ENCODE peak calls at places on chromosomes 5 and 9, in four cellular contexts. B, M, E and W are unnamed samples.

GRCh38 chr5:148791334-148791667 is 35.1 kb upstream of the ADRB2 start:
- DNase-seq in B (no peak), M (no peak), E (no peak), W (no peak)

GRCh38 chr9:81082251-81082650 is 607.1 kb downstream of the TLE1 start:
- DNase-seq in B (no peak), M (no peak), E (no peak), W (no peak)

GRCh38 chr5:23466401-23466886 is 41.0 kb upstream of the PRDM9 start:
- DNase-seq in B (no peak), M (no peak), E (no peak), W (no peak)

GRCh38 chr5:110506378-110506777 is 220.1 kb downstream of the TMEM232 start:
- DNase-seq in B (no peak), M (no peak), E (no peak), W (no peak)

GRCh38 chr9:76552751-76553150 is 93.8 kb downstream of the GCNT1 start:
- DNase-seq in B (no peak), M (no peak), E (no peak), W (no peak)

GRCh38 chr9:20022410-20022809 is 233.6 kb upstream of the SLC24A2 start:
- DNase-seq in B (no peak), M (no peak), E (no peak), W (no peak)

GRCh38 chr5:150753863-150754262 is 5.0 kb downstream of the DCTN4 start:
- DNase-seq in B (no peak), M (no peak), E (no peak), W (peak)

GRCh38 chr5:119322312-119322947 is 33.4 kb upstream of the TNFAIP8 start:
- DNase-seq in B (no peak), M (no peak), E (no peak), W (no peak)

GRCh38 chr5:159226451-159226850 is 17.1 kb upstream of the RNF145 start:
- DNase-seq in B (no peak), M (no peak), E (no peak), W (no peak)

GRCh38 chr9:97517331-97518089 is 16.0 kb downstream of the TMOD1 start:
- DNase-seq in B (no peak), M (no peak), E (no peak), W (no peak)

GRCh38 chr5:66888613-66889012 is 292.4 kb downstream of the MAST4 start:
- DNase-seq in B (no peak), M (no peak), E (no peak), W (no peak)

GRCh38 chr9:19294219-19294618 is 63.7 kb downstream of the DENND4C start:
- DNase-seq in B (no peak), M (no peak), E (no peak), W (no peak)

GRCh38 chr5:76337949-76338589 is 65.0 kb upstream of the IQGAP2 start:
- DNase-seq in B (no peak), M (peak), E (peak), W (peak)

GRCh38 chr5:157290156-157290980 is 24.4 kb downstream of the CYFIP2 start:
- DNase-seq in B (no peak), M (no peak), E (no peak), W (no peak)

GRCh38 chr5:32225445-32225844 is 51.3 kb upstream of the GOLPH3 start:
- DNase-seq in B (no peak), M (no peak), E (no peak), W (no peak)

GRCh38 chr5:761854-762685 is 22.5 kb downstream of the ZDHHC11B start:
- DNase-seq in B (no peak), M (no peak), E (peak), W (peak)

GRCh38 chr5:176499273-176499672 is 37.9 kb downstream of the RNF44 start:
- DNase-seq in B (no peak), M (no peak), E (no peak), W (no peak)

GRCh38 chr5:63127054-63127453 is 548.4 kb downstream of the LRRC70 start:
- DNase-seq in B (no peak), M (no peak), E (no peak), W (no peak)

GRCh38 chr9:86801246-86801645 is 146.1 kb downstream of the GAS1 start:
- DNase-seq in B (no peak), M (no peak), E (no peak), W (peak)

GRCh38 chr5:34599471-34600117 is 56.5 kb upstream of the RAI14 start:
- DNase-seq in B (no peak), M (no peak), E (no peak), W (no peak)

GRCh38 chr9:103319979-103320378 is 324.8 kb downstream of the CYLC2 start:
- DNase-seq in B (no peak), M (no peak), E (no peak), W (no peak)

GRCh38 chr5:6452622-6453504 is 4.2 kb downstream of the UBE2QL1 start:
- DNase-seq in B (peak), M (no peak), E (no peak), W (no peak)

GRCh38 chr5:110956913-110957813 is 114.3 kb upstream of the TSLP start:
- DNase-seq in B (peak), M (no peak), E (no peak), W (no peak)

GRCh38 chr5:1100652-1101574 is 10.9 kb downstream of the SLC12A7 start:
- DNase-seq in B (no peak), M (no peak), E (no peak), W (no peak)

GRCh38 chr5:111779260-111780254 is 22.6 kb upstream of the NREP start:
- DNase-seq in B (peak), M (no peak), E (no peak), W (no peak)

GRCh38 chr5:142466195-142466951 is 141.6 kb upstream of the SPRY4 start:
- DNase-seq in B (no peak), M (no peak), E (no peak), W (no peak)

GRCh38 chr5:123503299-123503698 is 8.7 kb upstream of the CSNK1G3 start:
- DNase-seq in B (no peak), M (no peak), E (no peak), W (no peak)

GRCh38 chr9:79610019-79610760 is 38.4 kb downstream of the TLE4 start:
- DNase-seq in B (no peak), M (peak), E (no peak), W (no peak)

GRCh38 chr5:154460172-154460571 is 14.4 kb downstream of the SAP30L start:
- DNase-seq in B (no peak), M (no peak), E (no peak), W (no peak)

GRCh38 chr5:154644745-154645411 is 110.3 kb upstream of the LARP1 start:
- DNase-seq in B (no peak), M (no peak), E (no peak), W (no peak)

GRCh38 chr9:89455356-89455824 is 42.5 kb downstream of the SEMA4D start:
- DNase-seq in B (no peak), M (no peak), E (no peak), W (no peak)

GRCh38 chr5:82808960-82809359 is 268.2 kb downstream of the TMEM167A start:
- DNase-seq in B (no peak), M (no peak), E (no peak), W (no peak)

GRCh38 chr5:11770310-11770709 is 133.9 kb downstream of the CTNND2 start:
- DNase-seq in B (no peak), M (no peak), E (no peak), W (no peak)

GRCh38 chr5:23257656-23258055 is 249.8 kb upstream of the PRDM9 start:
- DNase-seq in B (no peak), M (no peak), E (no peak), W (no peak)

GRCh38 chr5:97167435-97167834 is 15.6 kb downstream of the RIOK2 start:
- DNase-seq in B (no peak), M (no peak), E (no peak), W (no peak)

GRCh38 chr5:141780240-141780951 is 97.8 kb downstream of the PCDH1 start:
- DNase-seq in B (no peak), M (no peak), E (no peak), W (no peak)

GRCh38 chr5:95908799-95909198 is 52.9 kb downstream of the ELL2 start:
- DNase-seq in B (no peak), M (no peak), E (no peak), W (no peak)